ENCODE peak calls at places on chromosomes 16 and 17, in four cellular contexts. One of them, this sample, is unnamed.

GRCh38 chr17:62307196-62307595 is 73.2 kb upstream of the EFCAB3 start:
- DNase-seq in K562: no peak
- DNase-seq in GM12878: no peak
- DNase-seq in HepG2: no peak
- DNase-seq in this sample: no peak

GRCh38 chr17:50148226-50149098 is 2.0 kb downstream of the PPP1R9B start:
- DNase-seq in K562: peak; percentile 62
- DNase-seq in GM12878: peak; percentile 81
- DNase-seq in HepG2: peak; percentile 51
- DNase-seq in this sample: no peak

GRCh38 chr17:75619506-75620431 is 13.5 kb upstream of the SMIM5 start:
- DNase-seq in K562: peak; percentile 73
- DNase-seq in GM12878: no peak
- DNase-seq in HepG2: peak; percentile 39
- DNase-seq in this sample: peak; percentile 61

GRCh38 chr16:31089199-31089598 is 456 bp upstream of the PRSS53 start:
- DNase-seq in K562: no peak
- DNase-seq in GM12878: no peak
- DNase-seq in HepG2: no peak
- DNase-seq in this sample: no peak

GRCh38 chr17:58328195-58329034 is at the start of gene TSPOAP1:
- DNase-seq in K562: peak; percentile 84
- DNase-seq in GM12878: peak; percentile 95
- DNase-seq in HepG2: no peak
- DNase-seq in this sample: no peak

GRCh38 chr16:81473561-81473960 is 29.0 kb downstream of the CMIP start:
- DNase-seq in K562: no peak
- DNase-seq in GM12878: no peak
- DNase-seq in HepG2: no peak
- DNase-seq in this sample: no peak

GRCh38 chr16:89687092-89687940 is 827 bp downstream of the CDK10 start:
- DNase-seq in K562: peak; percentile 41
- DNase-seq in GM12878: peak; percentile 24
- DNase-seq in HepG2: peak; percentile 99
- DNase-seq in this sample: no peak

GRCh38 chr17:30519707-30520106 is 42.5 kb downstream of the GOSR1 start:
- DNase-seq in K562: no peak
- DNase-seq in GM12878: no peak
- DNase-seq in HepG2: no peak
- DNase-seq in this sample: no peak

GRCh38 chr17:38611872-38612376 is 6.2 kb upstream of the SRCIN1 start:
- DNase-seq in K562: no peak
- DNase-seq in GM12878: no peak
- DNase-seq in HepG2: no peak
- DNase-seq in this sample: no peak

GRCh38 chr17:38611070-38611786 is 5.5 kb upstream of the SRCIN1 start:
- DNase-seq in K562: no peak
- DNase-seq in GM12878: no peak
- DNase-seq in HepG2: no peak
- DNase-seq in this sample: no peak

GRCh38 chr17:38613525-38613980 is 7.8 kb upstream of the SRCIN1 start:
- DNase-seq in K562: no peak
- DNase-seq in GM12878: no peak
- DNase-seq in HepG2: no peak
- DNase-seq in this sample: no peak

GRCh38 chr17:38616361-38616760 is 10.6 kb upstream of the SRCIN1 start:
- DNase-seq in K562: no peak
- DNase-seq in GM12878: no peak
- DNase-seq in HepG2: no peak
- DNase-seq in this sample: no peak

GRCh38 chr17:38613981-38614779 is 8.4 kb upstream of the SRCIN1 start:
- DNase-seq in K562: no peak
- DNase-seq in GM12878: no peak
- DNase-seq in HepG2: peak; percentile 100
- DNase-seq in this sample: no peak
- TF ChIP-seq TARDBP in K562: no peak
- TF ChIP-seq TARDBP in GM12878: no peak
- TF ChIP-seq TARDBP in HepG2: peak; percentile 99
- TF ChIP-seq TARDBP in this sample: no peak

GRCh38 chr17:81359218-81359617 is 36.0 kb upstream of the BAHCC1 start:
- DNase-seq in K562: no peak
- DNase-seq in GM12878: no peak
- DNase-seq in HepG2: no peak
- DNase-seq in this sample: no peak
- TF ChIP-seq BHLHE40 in K562: no peak
- TF ChIP-seq BHLHE40 in GM12878: no peak
- TF ChIP-seq BHLHE40 in HepG2: no peak
- TF ChIP-seq BHLHE40 in this sample: no peak

GRCh38 chr16:4521971-4522623 is 16.5 kb downstream of the CDIP1 start:
- DNase-seq in K562: no peak
- DNase-seq in GM12878: no peak
- DNase-seq in HepG2: no peak
- DNase-seq in this sample: no peak
- TF ChIP-seq TARDBP in K562: no peak
- TF ChIP-seq TARDBP in GM12878: no peak
- TF ChIP-seq TARDBP in HepG2: no peak
- TF ChIP-seq TARDBP in this sample: no peak

DNA sequence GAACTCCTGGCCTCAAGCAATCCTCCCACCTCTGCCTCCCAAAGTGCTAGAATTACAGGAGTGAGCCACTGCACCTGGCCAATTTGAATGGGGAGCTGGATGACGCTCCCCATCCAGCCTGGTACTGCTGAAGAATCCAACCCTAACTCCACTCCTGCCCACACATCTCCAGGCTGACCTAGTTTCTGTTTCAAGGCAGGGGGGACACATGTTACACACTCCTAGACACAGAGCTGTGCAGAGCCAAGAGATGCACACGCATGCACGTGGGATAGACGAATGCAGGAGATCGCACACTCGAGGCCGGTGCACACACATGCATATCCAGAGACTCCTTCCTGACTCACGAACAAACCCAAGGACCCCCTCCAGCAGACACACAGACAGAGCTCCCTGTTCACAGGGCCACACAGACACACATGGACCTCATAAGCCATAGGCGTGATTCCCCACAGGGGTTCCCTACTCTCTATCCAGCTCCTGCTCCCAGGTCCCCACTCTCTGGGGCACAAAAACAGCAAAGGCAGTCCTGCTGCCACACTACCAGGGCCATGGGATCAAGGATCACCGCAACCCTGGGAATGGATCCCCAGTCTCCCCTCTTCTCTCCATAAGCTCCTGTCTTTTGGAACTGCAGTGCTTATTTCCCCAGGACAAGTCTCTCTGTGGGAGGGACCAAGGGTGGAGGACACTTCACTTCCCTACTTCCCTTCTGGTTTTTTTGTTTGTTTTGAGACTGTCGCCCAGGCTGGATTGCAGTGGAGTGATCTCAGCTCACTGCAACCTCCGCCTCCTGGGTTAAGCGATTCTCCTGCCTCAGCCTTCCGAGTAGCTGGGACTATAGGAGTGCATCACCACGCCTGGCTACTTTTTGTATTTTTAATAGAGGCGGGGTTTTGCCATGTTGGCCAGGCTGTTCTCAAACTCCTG is 14.4 kb downstream of the EPOP start:
- DNase-seq in K562: peak; percentile 8
- DNase-seq in GM12878: no peak
- DNase-seq in HepG2: no peak
- DNase-seq in this sample: no peak
- TF ChIP-seq BHLHE40 in K562: no peak
- TF ChIP-seq BHLHE40 in GM12878: no peak
- TF ChIP-seq BHLHE40 in HepG2: no peak
- TF ChIP-seq BHLHE40 in this sample: no peak

GRCh38 chr16:49528035-49528434 is 154.4 kb downstream of the C16orf78 start:
- DNase-seq in K562: no peak
- DNase-seq in GM12878: no peak
- DNase-seq in HepG2: no peak
- DNase-seq in this sample: no peak
- TF ChIP-seq TARDBP in K562: no peak
- TF ChIP-seq TARDBP in GM12878: no peak
- TF ChIP-seq TARDBP in HepG2: no peak
- TF ChIP-seq TARDBP in this sample: no peak